ENCODE peak calls at places on chromosomes 6 and 20, in four cellular contexts. O is iPS DF 6.9, W is ACHN, Q is GM13977. I is an unnamed sample.

GRCh38 chr6:33688451-33689147 is 22.9 kb downstream of the UQCC2 start:
- DNase-seq in O (no peak), W (no peak), Q (no peak), I (no peak)

GRCh38 chr6:118223316-118223715 is 316.3 kb downstream of the SLC35F1 start:
- DNase-seq in O (no peak), W (no peak), Q (no peak), I (no peak)

GRCh38 chr20:9928955-9929354 is 90.1 kb upstream of the PAK5 start:
- DNase-seq in O (no peak), W (no peak), Q (no peak), I (no peak)

GRCh38 chr6:105191351-105191750 is 11.5 kb upstream of the POPDC3 start:
- DNase-seq in O (no peak), W (no peak), Q (no peak), I (no peak)

GRCh38 chr6:105199711-105200110 is 19.9 kb upstream of the POPDC3 start:
- DNase-seq in O (no peak), W (no peak), Q (no peak), I (no peak)

GRCh38 chr6:4736371-4736873 is 39.8 kb upstream of the CDYL start:
- DNase-seq in O (no peak), W (no peak), Q (no peak), I (no peak)

GRCh38 chr6:167302074-167302473 is 11.0 kb downstream of the UNC93A start:
- DNase-seq in O (no peak), W (no peak), Q (no peak), I (no peak)

GRCh38 chr6:31485063-31485462 is 12.9 kb upstream of the MICB start:
- DNase-seq in O (no peak), W (no peak), Q (no peak), I (no peak)

GRCh38 chr6:156502969-156503504 is 274.1 kb upstream of the ARID1B start:
- DNase-seq in O (no peak), W (no peak), Q (no peak), I (no peak)

GRCh38 chr20:54350415-54350814 is 125.0 kb upstream of the DOK5 start:
- DNase-seq in O (no peak), W (no peak), Q (no peak), I (no peak)

GRCh38 chr20:50138120-50138478 is 15.4 kb downstream of the PEDS1 start:
- DNase-seq in O (no peak), W (no peak), Q (no peak), I (no peak)

GRCh38 chr6:780669-781068 is 87.7 kb upstream of the EXOC2 start:
- DNase-seq in O (no peak), W (no peak), Q (no peak), I (no peak)

GRCh38 chr6:111909238-111909637 is 36.0 kb upstream of the FYN start:
- DNase-seq in O (no peak), W (no peak), Q (no peak), I (no peak)

GRCh38 chr20:4886771-4887527 is 114.4 kb downstream of the SLC23A2 start:
- DNase-seq in O (no peak), W (no peak), Q (no peak), I (no peak)

GRCh38 chr6:73308712-73309533 is 45.2 kb downstream of the DPPA5 start:
- DNase-seq in O (no peak), W (peak), Q (no peak), I (no peak)

GRCh38 chr20:45339084-45339483 is 9.1 kb downstream of the SDC4 start:
- DNase-seq in O (no peak), W (no peak), Q (no peak), I (no peak)

GRCh38 chr20:48278961-48279481 is 493.7 kb upstream of the SULF2 start:
- DNase-seq in O (no peak), W (no peak), Q (no peak), I (no peak)

GRCh38 chr6:80639243-80639642 is 532.8 kb downstream of the BCKDHB start:
- DNase-seq in O (no peak), W (no peak), Q (no peak), I (no peak)

GRCh38 chr6:110214338-110214737 is 34.1 kb downstream of the CDC40 start:
- DNase-seq in O (no peak), W (peak), Q (no peak), I (no peak)